ENCODE peak calls at places on chromosomes 11 and 22, in nine cellular contexts. J is skeletal muscle cell; P is stimulated activated effector memory CD8-positive, alpha-beta T cell treated with anti-CD3 and anti-CD28 coated beads, Interleukin-12 subunit alpha, Interleukin-12 subunit beta, amount 100 ng/mL, for 72 hours; O is stimulated activated CD4-positive, alpha-beta T cell treated with anti-CD3 and anti-CD28 coated beads, Interleukin-1b, Interleukin-23, amount 100 ng/mL, for 24 hours; L is Right ventricle myocardium inferior; V is NCI-H1105 treated with DMSO at 0.1 percent for 48 hours; D is fibroblast of the aortic adventitia; A is HEK293T; C is activated CD4-positive, CD25-positive, alpha-beta regulatory T cell. X is an unnamed sample.

GRCh38 chr11:11568651-11569229 is 53.1 kb downstream of the GALNT18 start:
- DNase-seq in J (no peak), P (no peak), O (no peak), L (no peak), V (no peak), D (no peak), A (no peak), C (no peak), X (peak; percentile 83)

GRCh38 chr22:31852691-31853370 is 91.5 kb upstream of the YWHAH start:
- DNase-seq in J (no peak), P (no peak), O (no peak), L (no peak), V (no peak), D (peak; percentile 40), A (no peak), C (no peak), X (no peak)

GRCh38 chr11:1151366-1152315 is 6.1 kb upstream of the MUC5AC start:
- DNase-seq in J (no peak), P (no peak), O (no peak), L (no peak), V (no peak), D (no peak), A (no peak), C (no peak), X (no peak)

GRCh38 chr22:38193580-38193979 is 8.2 kb upstream of the MAFF start:
- DNase-seq in J (no peak), P (no peak), O (no peak), L (no peak), V (no peak), D (peak; percentile 59), A (no peak), C (no peak), X (no peak)

GRCh38 chr11:45894555-45895247 is 9.2 kb downstream of the MAPK8IP1 start:
- DNase-seq in J (no peak), P (no peak), O (no peak), L (peak; percentile 59), V (no peak), D (no peak), A (no peak), C (no peak), X (no peak)

GRCh38 chr11:12285811-12286222 is 91.6 kb upstream of the PARVA start:
- DNase-seq in J (no peak), P (peak; percentile 41), O (no peak), L (no peak), V (no peak), D (no peak), A (no peak), C (no peak), X (no peak)

GRCh38 chr11:46912526-46913150 is 5.7 kb downstream of the LRP4 start:
- DNase-seq in J (no peak), P (no peak), O (no peak), L (no peak), V (peak; percentile 55), D (no peak), A (no peak), C (no peak), X (peak; percentile 36)

GRCh38 chr22:30591191-30591587 is 521 bp downstream of the PES1 start:
- DNase-seq in J (no peak), P (no peak), O (no peak), L (no peak), V (no peak), D (peak; percentile 60), A (no peak), C (no peak), X (peak; percentile 29)

GRCh38 chr11:45289369-45289768 is 3.2 kb upstream of the SYT13 start:
- DNase-seq in J (peak; percentile 29), P (no peak), O (no peak), L (no peak), V (no peak), D (peak; percentile 36), A (no peak), C (no peak), X (peak; percentile 69)

X was measured in bronchial epithelial cell.